ENCODE peak calls at places on chromosome 18, in five cellular contexts. T is neuronal stem cell, R is H1, M is mesenchymal stem cell, F is H9. J is an unnamed sample.

GRCh38 chr18:59961086-59961485 is 61.3 kb downstream of the PMAIP1 start:
- DNase-seq in T (no peak), R (no peak), F (no peak), M (no peak), J (peak; percentile 32)

GRCh38 chr18:32372381-32373061 is 98.2 kb downstream of the GAREM1 start:
- DNase-seq in R (no peak), F (no peak), M (no peak), T (no peak), J (peak; percentile 98)

GRCh38 chr18:9413586-9413985 is 61.7 kb upstream of the RALBP1 start:
- DNase-seq in F (no peak), R (no peak), M (peak; percentile 73), T (no peak), J (no peak)

GRCh38 chr18:38966846-38967245 is 1401.2 kb upstream of the CELF4 start:
- DNase-seq in F (no peak), M (peak; percentile 29), T (no peak), R (no peak), J (no peak)

GRCh38 chr18:48122376-48122775 is 191.9 kb upstream of the SMAD2 start:
- DNase-seq in R (no peak), M (no peak), T (no peak), F (no peak), J (no peak)

GRCh38 chr18:12742453-12742852 is 39.6 kb downstream of the PSMG2 start:
- DNase-seq in M (peak; percentile 11), R (no peak), F (no peak), T (no peak), J (peak; percentile 6)

GRCh38 chr18:13139885-13140450 is 78.6 kb upstream of the LDLRAD4 start:
- DNase-seq in F (no peak), R (no peak), M (no peak), T (no peak), J (no peak)

GRCh38 chr18:60656563-60656962 is 284.0 kb upstream of the MC4R start:
- DNase-seq in F (no peak), R (no peak), T (no peak), M (no peak), J (no peak)

GRCh38 chr18:48542513-48543181 is 3.8 kb downstream of the CTIF start:
- DNase-seq in M (no peak), F (peak; percentile 58), T (no peak), R (no peak), J (peak; percentile 91)

GRCh38 chr18:61093967-61094366 is 239.3 kb upstream of the CDH20 start:
- DNase-seq in T (no peak), R (no peak), F (no peak), M (no peak), J (no peak)

GRCh38 chr18:25253779-25254178 is 98.2 kb downstream of the ZNF521 start:
- DNase-seq in T (no peak), M (no peak), R (no peak), F (no peak), J (no peak)

GRCh38 chr18:76953186-76953982 is 131.0 kb downstream of the ZNF236 start:
- DNase-seq in M (no peak), R (no peak), F (no peak), T (no peak), J (no peak)

GRCh38 chr18:35998967-35999366 is 26.5 kb downstream of the RMP24 start:
- DNase-seq in T (no peak), F (no peak), R (no peak), M (peak; percentile 12), J (peak; percentile 26)

GRCh38 chr18:5895886-5896740 is 791 bp upstream of the TMEM200C start:
- DNase-seq in T (peak; percentile 71), F (peak; percentile 56), R (no peak), M (peak; percentile 8), J (no peak)

GRCh38 chr18:41323044-41323443 is 632.0 kb upstream of the PIK3C3 start:
- DNase-seq in F (no peak), T (no peak), R (no peak), M (peak; percentile 56), J (no peak)

GRCh38 chr18:3499498-3499897 is 49.5 kb downstream of the TGIF1 start:
- DNase-seq in R (no peak), F (peak; percentile 64), M (peak; percentile 24), T (no peak), J (no peak)

GRCh38 chr18:33957705-33958104 is 267.0 kb downstream of the NOL4 start:
- DNase-seq in F (no peak), T (no peak), M (no peak), R (no peak), J (no peak)

GRCh38 chr18:10515456-10515855 is 10.4 kb upstream of the NAPG start:
- DNase-seq in T (no peak), R (no peak), F (no peak), M (no peak), J (no peak)

GRCh38 chr18:59272971-59273935 is at the start of gene RAX:
- DNase-seq in R (no peak), M (peak; percentile 13), F (peak; percentile 92), T (peak; percentile 91), J (no peak)

GRCh38 chr18:78838183-78838582 is 141.4 kb upstream of the SALL3 start:
- DNase-seq in T (no peak), F (no peak), R (no peak), M (no peak), J (no peak)

GRCh38 chr18:27564066-27564465 is 379.0 kb upstream of the CHST9 start:
- DNase-seq in R (no peak), M (no peak), T (no peak), F (no peak), J (no peak)

GRCh38 chr18:63828120-63828519 is 52.9 kb downstream of the SERPINB7 start:
- DNase-seq in T (no peak), M (no peak), F (no peak), R (no peak), J (no peak)

GRCh38 chr18:63820694-63821093 is 45.5 kb downstream of the SERPINB7 start:
- DNase-seq in T (no peak), R (no peak), F (no peak), M (no peak), J (no peak)

GRCh38 chr18:63824220-63824525 is 49.0 kb downstream of the SERPINB7 start:
- DNase-seq in R (no peak), M (no peak), T (no peak), F (no peak), J (no peak)

GRCh38 chr18:63819780-63820179 is 44.6 kb downstream of the SERPINB7 start:
- DNase-seq in F (no peak), R (no peak), M (no peak), T (no peak), J (no peak)

GRCh38 chr18:63823516-63824219 is 48.5 kb downstream of the SERPINB7 start:
- DNase-seq in M (peak; percentile 37), F (no peak), T (no peak), R (no peak), J (peak; percentile 94)
- H2BK12ac ChIP-seq in M (no peak overlapping the region), F (no peak overlapping the region), T (no peak overlapping the region), R (no peak overlapping the region), J (no peak overlapping the region)

GRCh38 chr18:58117685-58118403 is 73.8 kb downstream of the NEDD4L start:
- DNase-seq in F (no peak), M (peak; percentile 81), R (no peak), T (no peak), J (peak; percentile 36)
- H2BK12ac ChIP-seq in F (no peak overlapping the region), M (no peak overlapping the region), R (no peak overlapping the region), T (no peak overlapping the region), J (no peak overlapping the region)

GRCh38 chr18:23452728-23453656 is at the start of gene RIOK3:
- DNase-seq in M (peak; percentile 96), F (peak; percentile 98), R (peak; percentile 90), T (peak; percentile 92), J (peak; percentile 99)
- H2BK12ac ChIP-seq in M (peak within 1 kb of the TSS; percentile 32), F (no peak within 1 kb of the TSS), R (no peak within 1 kb of the TSS), T (no peak within 1 kb of the TSS), J (no peak within 1 kb of the TSS)

DNA sequence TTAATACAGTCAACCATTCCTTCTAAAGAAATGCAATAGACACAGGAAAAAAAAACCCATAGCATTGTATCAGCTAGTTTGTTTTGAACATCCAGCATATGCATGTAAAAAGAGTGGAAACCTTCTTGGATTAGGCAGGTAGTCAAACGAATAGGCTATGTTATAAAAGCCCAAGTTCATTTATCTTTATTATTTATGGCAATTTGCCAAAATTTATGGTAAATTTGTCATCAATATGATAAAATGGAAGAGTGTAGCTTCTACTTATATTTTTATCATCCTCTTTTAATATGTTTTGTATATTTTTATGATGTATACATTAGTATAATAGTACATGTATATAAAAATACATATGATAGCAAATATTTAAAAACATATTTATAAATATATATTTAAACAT is 23.9 kb downstream of the DSC1 start:
- DNase-seq in R (no peak), M (no peak), F (no peak), T (no peak), J (no peak)
- H2BK12ac ChIP-seq in R (no peak overlapping the region), M (no peak overlapping the region), F (no peak overlapping the region), T (no peak overlapping the region), J (no peak overlapping the region)

J was measured in trophoblast cell.